ENCODE peak calls at places on chromosomes 16 and 17, in ten cellular contexts. X, I, B, C, M, Z, N, H, P and G are unnamed samples.

GRCh38 chr16:61362583-61362982 is 673.7 kb downstream of the CDH8 start:
- DNase-seq in P (no peak), I (no peak), M (peak), X (no peak), B (no peak), N (no peak), H (no peak), C (no peak), Z (no peak), G (no peak)

GRCh38 chr17:43846963-43847369 is at the start of gene CD300LG:
- DNase-seq in Z (no peak), C (no peak), P (no peak), I (peak), N (no peak), X (no peak), M (no peak), H (no peak), B (no peak), G (no peak)

GRCh38 chr17:55926276-55926995 is 175.6 kb downstream of the PCTP start:
- DNase-seq in B (no peak), Z (no peak), H (no peak), N (peak), X (no peak), I (no peak), P (no peak), M (no peak), C (no peak), G (no peak)

GRCh38 chr17:81966343-81967243 is 5.6 kb upstream of the NOTUM start:
- DNase-seq in Z (no peak), M (no peak), P (no peak), X (peak), H (no peak), B (no peak), C (no peak), N (no peak), I (peak), G (no peak)

GRCh38 chr16:72848045-72848410 is 199.9 kb downstream of the ZFHX3 start:
- DNase-seq in I (no peak), X (no peak), C (no peak), H (peak), N (no peak), P (no peak), B (no peak), M (no peak), Z (no peak), G (no peak)

GRCh38 chr17:9226794-9227135 is 205.5 kb downstream of the NTN1 start:
- DNase-seq in N (no peak), M (no peak), H (no peak), P (peak), B (no peak), C (no peak), Z (peak), X (no peak), I (peak), G (no peak)

GRCh38 chr17:49399995-49400394 is 14.7 kb downstream of the PHB1 start:
- DNase-seq in C (no peak), I (no peak), Z (no peak), M (no peak), X (no peak), P (no peak), N (no peak), H (no peak), B (no peak), G (no peak)

GRCh38 chr17:3030096-3030495 is 33.3 kb downstream of the OR1D5 start:
- DNase-seq in B (no peak), N (no peak), P (no peak), X (peak), I (no peak), H (no peak), Z (no peak), C (no peak), M (no peak), G (no peak)

GRCh38 chr17:82003411-82004381 is 19.0 kb downstream of the CENPX start:
- DNase-seq in M (no peak), X (peak), Z (peak), B (no peak), C (no peak), H (peak), N (no peak), I (no peak), P (no peak), G (no peak)

GRCh38 chr16:2308089-2308962 is 32.2 kb downstream of the ABCA3 start:
- DNase-seq in X (no peak), Z (no peak), B (no peak), C (no peak), P (no peak), N (no peak), I (no peak), H (no peak), M (no peak), G (no peak)

GRCh38 chr17:6096201-6097004 is 26.2 kb downstream of the WSCD1 start:
- DNase-seq in N (no peak), H (no peak), X (no peak), C (no peak), M (no peak), Z (no peak), P (no peak), B (no peak), I (no peak), G (no peak)

GRCh38 chr17:79607941-79608728 is 2.7 kb downstream of the RBFOX3 start:
- DNase-seq in X (no peak), H (no peak), B (no peak), M (no peak), Z (peak), P (no peak), C (no peak), I (peak), N (no peak), G (no peak)

GRCh38 chr17:7177954-7178477 is 1.2 kb downstream of the ASGR1 start:
- DNase-seq in C (no peak), H (no peak), I (peak), N (no peak), B (no peak), X (peak), M (no peak), Z (no peak), P (no peak), G (no peak)

GRCh38 chr16:27084296-27085065 is 17.8 kb downstream of the C16orf82 start:
- DNase-seq in B (no peak), X (no peak), M (no peak), H (no peak), N (no peak), C (no peak), P (no peak), Z (no peak), I (no peak), G (no peak)